ENCODE peak calls at places on chromosomes 3 and 15, in eight cellular contexts. J is H54, Q is spleen, O is esophagus squamous epithelium, W is IMR-90, S is A549, X is breast epithelium, V is stomach. U is an unnamed sample.

GRCh38 chr3:150165396-150166094 is 194.8 kb upstream of the PFN2 start:
- DNase-seq in J (no peak), Q (no peak), O (no peak), W (no peak), S (no peak), X (no peak), V (no peak), U (no peak)

GRCh38 chr3:72993391-72993790 is 3.2 kb upstream of the PPP4R2 start:
- DNase-seq in J (no peak), Q (no peak), O (no peak), W (no peak), S (no peak), X (no peak), V (no peak), U (no peak)

GRCh38 chr3:114697441-114697840 is 403.6 kb downstream of the TIGIT start:
- DNase-seq in J (no peak), Q (no peak), O (no peak), W (no peak), S (no peak), X (no peak), V (no peak), U (no peak)

GRCh38 chr3:112087746-112088145 is 1.6 kb downstream of the C3orf52 start:
- DNase-seq in J (no peak), Q (no peak), O (no peak), W (no peak), S (no peak), X (no peak), V (peak), U (no peak)

GRCh38 chr3:120338517-120338916 is 10.6 kb downstream of the LRRC58 start:
- DNase-seq in J (no peak), Q (no peak), O (no peak), W (no peak), S (no peak), X (no peak), V (no peak), U (no peak)

GRCh38 chr3:8769088-8769822 is at the start of gene OXTR:
- DNase-seq in J (peak), Q (peak), O (no peak), W (peak), S (peak), X (no peak), V (peak), U (peak)

GRCh38 chr3:129439381-129439816 is 349 bp downstream of the MBD4 start:
- DNase-seq in J (peak), Q (peak), O (peak), W (no peak), S (peak), X (no peak), V (peak), U (peak)

GRCh38 chr3:98962189-98962930 is 60.9 kb upstream of the DCBLD2 start:
- DNase-seq in J (no peak), Q (no peak), O (no peak), W (peak), S (peak), X (no peak), V (no peak), U (no peak)

GRCh38 chr15:92812271-92812670 is 87.9 kb upstream of the CHD2 start:
- DNase-seq in J (no peak), Q (no peak), O (no peak), W (no peak), S (no peak), X (no peak), V (no peak), U (no peak)

GRCh38 chr15:23467110-23467600 is 20.1 kb upstream of the GOLGA6L2 start:
- DNase-seq in J (peak), Q (no peak), O (no peak), W (peak), S (peak), X (no peak), V (no peak), U (peak)

GRCh38 chr15:96171271-96171739 is 159.2 kb upstream of the NR2F2 start:
- DNase-seq in J (no peak), Q (no peak), O (no peak), W (no peak), S (peak), X (no peak), V (no peak), U (no peak)

GRCh38 chr3:102400142-102400541 is 34.7 kb upstream of the ZPLD1 start:
- DNase-seq in J (no peak), Q (no peak), O (no peak), W (peak), S (peak), X (no peak), V (no peak), U (no peak)

GRCh38 chr15:82832601-82833209 is 23.3 kb downstream of the WHAMM start:
- DNase-seq in J (no peak), Q (no peak), O (no peak), W (peak), S (peak), X (no peak), V (no peak), U (peak)

GRCh38 chr3:183764854-183765731 is 60.3 kb downstream of the MAP6D1 start:
- DNase-seq in J (peak), Q (no peak), O (no peak), W (peak), S (peak), X (no peak), V (no peak), U (no peak)

GRCh38 chr15:69861331-69862171 is 236.2 kb downstream of the TLE3 start:
- DNase-seq in J (no peak), Q (peak), O (no peak), W (peak), S (no peak), X (no peak), V (no peak), U (no peak)

GRCh38 chr3:142447308-142447851 is 457 bp downstream of the XRN1 start:
- DNase-seq in J (peak), Q (peak), O (no peak), W (peak), S (peak), X (no peak), V (peak), U (no peak)

GRCh38 chr3:8147726-8148125 is 353.9 kb upstream of the LMCD1 start:
- DNase-seq in J (no peak), Q (no peak), O (no peak), W (no peak), S (no peak), X (no peak), V (no peak), U (no peak)

GRCh38 chr15:94439158-94439557 is 207.8 kb downstream of the MCTP2 start:
- DNase-seq in J (no peak), Q (no peak), O (no peak), W (no peak), S (no peak), X (no peak), V (no peak), U (no peak)

GRCh38 chr3:23809294-23809693 is 3.5 kb downstream of the UBE2E1 start:
- DNase-seq in J (no peak), Q (no peak), O (no peak), W (no peak), S (no peak), X (no peak), V (no peak), U (no peak)

GRCh38 chr3:23809840-23810341 is 4.1 kb downstream of the UBE2E1 start:
- DNase-seq in J (no peak), Q (no peak), O (no peak), W (no peak), S (no peak), X (no peak), V (no peak), U (no peak)

GRCh38 chr3:23811919-23812318 is 6.2 kb downstream of the UBE2E1 start:
- DNase-seq in J (no peak), Q (no peak), O (no peak), W (no peak), S (no peak), X (no peak), V (no peak), U (no peak)

GRCh38 chr3:23811117-23811487 is 5.3 kb downstream of the UBE2E1 start:
- DNase-seq in J (no peak), Q (no peak), O (no peak), W (no peak), S (no peak), X (no peak), V (no peak), U (no peak)

DNA sequence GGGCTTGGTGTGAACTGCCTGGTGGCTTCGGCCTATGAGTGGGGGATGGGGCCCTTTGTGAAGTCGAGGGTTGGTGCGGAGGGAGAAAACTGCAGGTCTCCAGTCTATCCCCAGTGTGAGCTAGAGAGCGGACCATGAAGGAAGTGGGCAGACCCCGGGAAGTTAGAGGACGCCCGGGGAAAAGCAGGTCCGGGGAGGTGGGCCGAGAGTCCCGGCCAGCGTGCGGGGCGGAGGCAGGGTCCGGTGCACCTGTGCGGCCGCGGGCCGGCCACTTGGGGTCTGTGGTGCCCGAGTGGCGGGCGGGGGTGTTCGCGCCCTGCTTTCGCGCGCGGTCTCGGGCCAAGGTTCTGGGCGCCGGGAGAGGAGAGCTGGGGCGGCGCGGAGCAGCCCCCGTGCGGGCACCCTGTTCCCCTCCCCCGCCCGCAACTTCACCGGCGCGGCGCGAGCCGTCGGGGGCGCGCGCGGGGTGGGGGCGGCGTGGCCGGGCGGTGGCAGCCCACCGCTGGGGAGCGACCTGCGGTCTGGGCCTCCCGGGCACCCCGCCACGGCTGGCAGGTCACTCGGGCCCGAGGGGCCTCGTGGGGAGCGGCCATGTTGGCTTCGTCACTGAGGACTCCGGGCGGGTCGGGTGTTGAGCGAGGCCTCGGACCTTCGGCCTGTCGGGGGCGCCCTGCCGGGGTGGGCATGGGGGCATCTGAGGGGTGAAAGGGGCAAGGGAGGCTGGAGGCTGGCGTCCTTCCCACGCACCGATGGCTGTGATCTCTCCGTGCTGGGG is 4.8 kb downstream of the UBE2E1 start:
- DNase-seq in J (peak), Q (peak), O (no peak), W (no peak), S (peak), X (peak), V (peak), U (peak)
- TF ChIP-seq POLR2A in J (no peak), Q (no peak), O (no peak), W (no peak), S (peak), X (no peak), V (no peak), U (no peak)

DNA sequence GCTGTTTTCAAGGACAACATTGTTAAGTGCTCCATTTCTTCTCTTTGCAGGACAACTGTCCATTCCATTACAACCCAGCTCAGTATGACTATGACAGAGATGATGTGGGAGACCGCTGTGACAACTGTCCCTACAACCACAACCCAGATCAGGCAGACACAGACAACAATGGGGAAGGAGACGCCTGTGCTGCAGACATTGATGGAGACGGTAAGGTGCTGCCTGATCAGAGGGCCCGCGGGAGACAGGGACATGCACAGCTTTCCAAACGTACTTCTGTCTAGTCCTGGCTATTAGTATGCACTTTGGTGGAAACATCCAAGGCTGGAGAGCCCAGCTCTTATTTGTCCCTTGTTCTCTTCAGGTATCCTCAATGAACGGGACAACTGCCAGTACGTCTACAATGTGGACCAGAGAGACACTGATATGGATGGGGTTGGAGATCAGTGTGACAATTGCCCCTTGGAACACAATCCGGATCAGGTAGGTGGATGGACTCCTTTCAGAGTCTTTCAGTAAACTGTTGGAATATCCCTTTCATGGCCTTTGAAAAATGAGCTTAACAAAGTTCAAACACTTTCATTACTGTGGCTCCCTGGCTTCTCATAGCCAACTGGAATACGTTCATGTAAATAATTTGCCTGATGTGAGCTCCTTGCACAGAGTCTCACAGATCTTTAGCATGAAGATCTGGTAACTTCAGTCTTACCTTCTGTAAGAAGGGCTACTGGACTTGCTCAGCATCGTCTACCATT is 10.4 kb downstream of the THBS1 start:
- DNase-seq in J (no peak), Q (no peak), O (no peak), W (peak), S (no peak), X (no peak), V (no peak), U (no peak)
- TF ChIP-seq POLR2A in J (no peak), Q (no peak), O (no peak), W (peak), S (no peak), X (no peak), V (no peak), U (no peak)

DNA sequence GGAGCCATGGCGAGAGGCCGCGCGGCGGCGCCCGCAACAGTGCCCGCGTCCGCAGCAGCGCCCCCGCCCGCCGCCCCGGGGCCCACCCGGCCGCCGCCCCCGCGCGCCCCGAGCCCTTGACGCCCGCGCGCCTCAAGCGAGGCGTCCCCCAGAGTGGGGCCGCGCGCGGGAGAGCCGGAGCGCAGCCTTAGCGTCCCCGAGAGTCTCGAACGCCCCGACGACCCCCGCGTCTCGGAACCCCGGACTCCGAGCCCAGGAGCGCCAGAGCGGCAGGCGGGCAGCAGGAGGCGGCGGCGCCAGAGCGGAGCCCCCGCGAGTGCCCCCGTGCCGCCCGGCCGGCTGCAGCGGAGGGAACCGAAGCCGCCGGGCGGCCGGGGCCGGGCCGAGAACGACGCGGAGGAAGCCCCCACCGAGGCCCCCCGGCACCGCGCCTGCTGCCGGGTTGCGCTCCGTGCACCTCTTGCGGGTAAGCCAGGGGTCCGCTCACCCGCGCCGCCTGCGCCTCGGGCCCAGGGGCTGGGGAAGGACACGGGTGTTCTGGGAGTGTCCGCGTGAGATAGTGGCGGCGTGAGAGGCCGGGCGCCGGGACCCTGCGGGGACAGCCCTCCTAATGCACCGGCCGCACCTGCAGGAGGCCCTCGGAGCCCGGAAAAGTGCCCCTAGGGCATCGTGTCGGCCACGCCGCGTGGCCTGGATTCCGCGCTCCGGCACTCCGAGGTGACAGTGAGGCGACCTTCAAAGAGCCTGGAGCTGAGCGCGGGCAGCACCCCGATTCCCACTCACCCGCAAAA is 51.9 kb upstream of the ULK4 start:
- DNase-seq in J (no peak), Q (peak), O (no peak), W (no peak), S (no peak), X (no peak), V (peak), U (peak)
- TF ChIP-seq POLR2A in J (peak), Q (no peak), O (no peak), W (no peak), S (no peak), X (no peak), V (no peak), U (no peak)

DNA sequence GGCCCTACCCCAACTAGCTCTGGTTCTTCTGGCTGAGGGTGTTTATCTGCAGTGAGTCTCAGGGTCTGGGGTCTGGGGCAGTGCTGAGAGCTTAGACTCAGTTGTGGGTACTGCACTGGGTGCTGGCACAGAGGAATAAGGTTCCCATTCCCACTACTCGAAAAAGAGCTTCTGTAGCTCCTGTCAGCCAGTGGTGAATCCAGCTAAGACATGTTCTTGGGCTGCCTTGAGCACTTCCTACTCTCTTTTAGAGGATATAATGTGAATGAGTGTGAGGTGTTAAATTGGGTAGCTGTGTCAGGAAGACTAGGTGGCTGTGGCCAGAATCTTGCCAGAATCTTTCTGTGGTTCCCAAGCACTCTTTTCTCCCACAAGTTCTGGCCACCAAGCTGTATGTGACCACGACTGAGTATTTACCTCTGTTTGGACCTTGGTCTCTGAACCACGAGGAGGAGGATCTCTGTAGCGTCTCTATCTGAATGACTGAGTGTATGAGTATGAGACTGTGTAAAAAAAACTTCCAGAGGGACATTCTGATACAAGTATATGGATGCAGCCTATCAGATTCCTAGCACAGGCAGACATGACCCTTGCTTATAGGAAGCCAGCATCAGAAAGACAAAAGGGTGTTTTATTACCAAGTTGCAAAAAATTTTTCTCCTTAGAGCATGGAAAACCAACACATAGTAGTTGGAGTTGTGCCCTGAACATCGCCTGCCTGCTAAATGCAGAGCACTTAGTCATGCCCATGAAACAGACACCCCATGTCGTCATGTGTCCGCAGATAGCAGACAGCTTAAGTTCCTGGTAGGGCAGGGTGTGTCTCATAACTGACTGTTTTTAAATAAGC is 30.6 kb downstream of the DAG1 start:
- DNase-seq in J (peak), Q (no peak), O (no peak), W (peak), S (peak), X (no peak), V (peak), U (no peak)
- TF ChIP-seq POLR2A in J (no peak), Q (no peak), O (no peak), W (peak), S (no peak), X (no peak), V (no peak), U (no peak)

GRCh38 chr3:152268501-152269422 is at the start of gene MBNL1:
- DNase-seq in J (peak), Q (peak), O (peak), W (peak), S (peak), X (peak), V (peak), U (peak)
- TF ChIP-seq POLR2A in J (peak), Q (peak), O (peak), W (peak), S (peak), X (no peak), V (peak), U (peak)

DNA sequence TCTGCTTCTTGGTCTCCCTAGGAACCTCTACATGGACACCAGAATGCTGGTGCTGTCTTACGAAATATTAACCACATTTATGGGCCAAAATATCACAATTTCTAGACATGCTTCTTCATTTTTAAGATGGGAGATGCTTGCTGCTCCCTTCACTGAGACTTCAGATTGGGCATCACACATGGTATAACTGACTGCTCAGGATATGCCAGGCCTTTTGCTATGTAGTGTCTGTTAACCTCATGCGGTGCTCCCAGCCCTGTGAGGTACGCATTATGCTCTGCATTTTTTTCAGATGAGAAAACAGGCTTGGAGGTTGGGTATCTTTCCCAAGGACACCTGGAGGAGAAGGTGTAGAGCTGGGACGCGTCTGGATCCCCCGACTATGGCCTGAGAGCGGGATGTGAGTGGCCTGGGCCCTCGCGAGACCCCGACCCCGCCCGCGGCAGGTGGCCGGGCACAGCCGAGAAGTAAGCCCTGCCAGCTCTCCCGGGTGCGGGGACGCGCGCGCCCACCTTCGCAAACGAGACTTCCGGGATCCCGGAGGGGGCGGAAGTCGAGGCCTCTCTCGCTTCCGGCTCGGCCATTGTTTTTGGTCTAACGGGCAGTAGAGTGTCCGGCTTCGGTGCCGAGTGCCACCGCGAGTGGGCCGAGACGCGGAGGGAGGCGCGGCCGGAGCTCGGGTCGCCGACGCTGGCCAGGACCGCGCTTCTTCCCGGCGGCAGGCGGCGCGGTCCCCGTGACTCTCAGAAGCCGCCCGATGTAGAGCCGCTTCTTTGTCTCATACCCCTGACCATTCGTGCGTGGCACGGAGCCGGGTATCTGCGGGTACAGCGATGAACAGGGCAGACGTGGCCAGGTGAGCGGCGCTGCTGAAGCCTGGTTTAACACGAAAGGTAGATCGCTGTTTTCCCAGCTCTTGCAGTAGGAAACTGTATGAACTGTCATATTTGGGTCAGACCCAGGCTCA is at the start of gene ZKSCAN7:
- DNase-seq in J (no peak), Q (peak), O (no peak), W (peak), S (no peak), X (peak), V (peak), U (peak)
- TF ChIP-seq POLR2A in J (no peak), Q (no peak), O (no peak), W (no peak), S (no peak), X (no peak), V (no peak), U (peak)

U was measured in GM12891.